ENCODE peak calls at places on chromosomes 12 and 14, in five cellular contexts. Z, X, W, R and U are unnamed samples.

GRCh38 chr12:47987411-47988072 is 16.7 kb downstream of the COL2A1 start:
- DNase-seq in Z (no peak), X (no peak), W (no peak), R (no peak), U (no peak)

GRCh38 chr12:62006076-62006732 is 254.0 kb upstream of the USP15 start:
- DNase-seq in Z (peak; percentile 28), X (peak; percentile 40), W (no peak), R (no peak), U (peak; percentile 23)

GRCh38 chr14:100448376-100448775 is 125.2 kb downstream of the SLC25A47 start:
- DNase-seq in Z (no peak), X (no peak), W (no peak), R (no peak), U (no peak)

GRCh38 chr14:67265131-67265530 is 23.9 kb downstream of the PALS1 start:
- DNase-seq in Z (no peak), X (no peak), W (no peak), R (no peak), U (no peak)

GRCh38 chr12:14911131-14911530 is 25.5 kb upstream of the MGP start:
- DNase-seq in Z (no peak), X (no peak), W (no peak), R (no peak), U (no peak)

GRCh38 chr12:45050751-45051489 is at the start of gene DBX2:
- DNase-seq in Z (no peak), X (no peak), W (no peak), R (no peak), U (peak; percentile 23)

GRCh38 chr14:26217778-26218177 is 380.1 kb downstream of the NOVA1 start:
- DNase-seq in Z (no peak), X (no peak), W (no peak), R (no peak), U (no peak)

GRCh38 chr14:21537088-21537424 is 10.9 kb upstream of the SALL2 start:
- DNase-seq in Z (no peak), X (no peak), W (no peak), R (no peak), U (no peak)

GRCh38 chr12:119840617-119841016 is 36.5 kb downstream of the CIT start:
- DNase-seq in Z (no peak), X (no peak), W (no peak), R (no peak), U (no peak)

GRCh38 chr14:70921669-70922068 is 14.4 kb downstream of the PCNX1 start:
- DNase-seq in Z (no peak), X (no peak), W (no peak), R (no peak), U (no peak)

GRCh38 chr12:51846911-51847829 is 1.3 kb downstream of the FIGNL2 start:
- DNase-seq in Z (peak; percentile 62), X (peak; percentile 46), W (no peak), R (no peak), U (peak; percentile 64)

GRCh38 chr12:92294676-92295440 is 149.2 kb upstream of the BTG1 start:
- DNase-seq in Z (no peak), X (no peak), W (no peak), R (no peak), U (no peak)

GRCh38 chr14:20866194-20866593 is 25.0 kb upstream of the RNASE3 start:
- DNase-seq in Z (no peak), X (no peak), W (no peak), R (no peak), U (no peak)

GRCh38 chr14:36052681-36053080 is 123.8 kb downstream of the PTCSC3 start:
- DNase-seq in Z (no peak), X (no peak), W (no peak), R (no peak), U (no peak)

GRCh38 chr12:85564786-85565185 is 271.4 kb downstream of the RASSF9 start:
- DNase-seq in Z (no peak), X (no peak), W (no peak), R (no peak), U (no peak)

GRCh38 chr14:74647834-74648361 is 35.9 kb upstream of the LTBP2 start:
- DNase-seq in Z (no peak), X (no peak), W (no peak), R (no peak), U (no peak)

GRCh38 chr12:6828671-6829531 is 694 bp downstream of the P3H3 start:
- DNase-seq in Z (no peak), X (peak; percentile 72), W (no peak), R (no peak), U (peak; percentile 72)

GRCh38 chr12:6826125-6826733 is 2.0 kb upstream of the P3H3 start:
- DNase-seq in Z (no peak), X (no peak), W (no peak), R (no peak), U (no peak)

GRCh38 chr12:6826734-6827436 is 1.3 kb upstream of the P3H3 start:
- DNase-seq in Z (no peak), X (no peak), W (no peak), R (no peak), U (no peak)

GRCh38 chr12:6827982-6828670 is at the start of gene P3H3:
- DNase-seq in Z (peak; percentile 65), X (peak; percentile 49), W (no peak), R (no peak), U (peak; percentile 53)

DNA sequence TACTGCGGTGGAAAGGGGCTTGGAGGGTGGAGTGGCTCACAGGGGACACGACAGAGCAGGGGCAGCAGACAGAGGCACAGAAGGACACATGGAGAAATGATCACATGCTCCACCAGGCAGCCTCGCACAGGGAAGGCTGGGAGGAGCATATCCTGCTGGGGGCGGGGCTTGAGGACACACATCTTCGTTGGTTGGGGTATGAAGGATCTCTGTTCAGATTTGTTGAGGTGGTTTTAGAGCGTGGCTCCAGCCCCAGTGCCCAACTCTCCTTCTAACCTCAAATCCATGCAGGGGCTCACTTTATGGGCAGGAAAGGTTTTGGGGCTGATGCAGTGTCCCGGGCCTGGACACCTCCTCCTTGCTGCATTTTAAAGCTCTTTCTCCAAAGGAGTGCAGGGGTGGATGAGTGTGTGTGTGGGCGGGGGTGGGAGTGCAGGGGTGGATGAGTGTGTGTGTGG is 741 bp upstream of the P3H3 start:
- DNase-seq in Z (peak; percentile 96), X (peak; percentile 53), W (no peak), R (no peak), U (peak; percentile 89)
- TF ChIP-seq MAX in Z (peak; percentile 72), X (peak; percentile 34), W (peak; percentile 85), R (no peak), U (peak; percentile 55)

GRCh38 chr12:6047249-6048227 is 76.9 kb downstream of the VWF start:
- DNase-seq in Z (no peak), X (no peak), W (no peak), R (no peak), U (no peak)
- TF ChIP-seq MAX in Z (no peak), X (no peak), W (no peak), R (no peak), U (no peak)

GRCh38 chr14:23521785-23522640 is 29.6 kb downstream of the ZFHX2 start:
- DNase-seq in Z (no peak), X (no peak), W (no peak), R (no peak), U (no peak)

GRCh38 chr14:23522643-23523198 is 28.8 kb downstream of the ZFHX2 start:
- DNase-seq in Z (no peak), X (no peak), W (no peak), R (no peak), U (no peak)

GRCh38 chr14:23520899-23521521 is 30.6 kb downstream of the ZFHX2 start:
- DNase-seq in Z (no peak), X (no peak), W (no peak), R (no peak), U (no peak)

GRCh38 chr14:23517650-23518329 is 33.8 kb downstream of the ZFHX2 start:
- DNase-seq in Z (no peak), X (no peak), W (no peak), R (no peak), U (no peak)

GRCh38 chr14:23518716-23519115 is 32.8 kb downstream of the ZFHX2 start:
- DNase-seq in Z (no peak), X (no peak), W (no peak), R (no peak), U (no peak)
- TF ChIP-seq MAX in Z (no peak), X (no peak), W (no peak), R (no peak), U (no peak)

DNA sequence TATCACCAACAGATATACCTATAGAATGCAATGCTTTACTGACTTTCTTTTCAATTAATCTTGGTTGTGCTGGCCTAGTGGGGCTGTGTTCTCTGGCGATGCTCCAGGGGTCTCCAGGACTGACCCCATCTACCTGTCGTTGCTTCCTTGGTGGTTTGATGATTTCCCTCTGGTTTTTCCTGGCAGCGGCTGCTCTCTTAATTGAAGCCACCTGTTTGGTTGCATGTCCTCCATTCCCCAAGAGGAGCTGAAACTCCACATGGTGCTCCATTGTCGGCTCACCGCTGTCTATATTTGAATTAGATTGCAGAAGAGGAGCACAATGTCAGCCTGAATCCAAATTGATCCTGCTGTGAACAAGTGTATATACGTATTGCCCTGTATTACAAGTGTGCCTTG is 7.1 kb upstream of the IFNG-AS1 start:
- DNase-seq in Z (no peak), X (no peak), W (no peak), R (no peak), U (no peak)
- TF ChIP-seq MAX in Z (no peak), X (no peak), W (no peak), R (no peak), U (no peak)

DNA sequence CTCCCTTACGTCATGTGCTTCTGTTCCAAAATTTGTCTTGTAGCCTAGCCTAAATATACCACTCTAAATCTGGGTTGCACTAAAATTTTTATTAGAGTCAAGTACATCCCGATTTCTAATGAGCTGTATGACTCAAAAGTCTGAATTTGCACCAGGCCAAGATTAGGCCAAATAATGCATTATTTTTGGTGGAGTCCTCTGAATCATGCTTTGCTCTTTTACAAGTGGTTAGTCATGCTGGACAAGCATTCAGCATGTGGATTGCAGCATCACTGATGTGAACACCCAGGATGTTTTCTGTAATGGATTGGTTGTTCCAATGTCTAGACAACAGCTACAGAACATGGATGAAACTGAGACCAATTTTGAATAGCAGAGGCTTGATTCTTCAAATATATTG is 23.7 kb downstream of the HEBP1 start:
- DNase-seq in Z (peak; percentile 65), X (no peak), W (no peak), R (no peak), U (no peak)
- TF ChIP-seq MAX in Z (peak; percentile 56), X (no peak), W (no peak), R (no peak), U (no peak)

GRCh38 chr14:96756745-96757144 is 40.4 kb upstream of the VRK1 start:
- DNase-seq in Z (no peak), X (peak; percentile 26), W (no peak), R (no peak), U (no peak)

GRCh38 chr14:96764012-96764411 is 33.2 kb upstream of the VRK1 start:
- DNase-seq in Z (no peak), X (no peak), W (no peak), R (no peak), U (no peak)

GRCh38 chr14:96761066-96761465 is 36.1 kb upstream of the VRK1 start:
- DNase-seq in Z (no peak), X (no peak), W (no peak), R (no peak), U (no peak)

GRCh38 chr14:96757456-96757855 is 39.7 kb upstream of the VRK1 start:
- DNase-seq in Z (no peak), X (no peak), W (no peak), R (no peak), U (no peak)

DNA sequence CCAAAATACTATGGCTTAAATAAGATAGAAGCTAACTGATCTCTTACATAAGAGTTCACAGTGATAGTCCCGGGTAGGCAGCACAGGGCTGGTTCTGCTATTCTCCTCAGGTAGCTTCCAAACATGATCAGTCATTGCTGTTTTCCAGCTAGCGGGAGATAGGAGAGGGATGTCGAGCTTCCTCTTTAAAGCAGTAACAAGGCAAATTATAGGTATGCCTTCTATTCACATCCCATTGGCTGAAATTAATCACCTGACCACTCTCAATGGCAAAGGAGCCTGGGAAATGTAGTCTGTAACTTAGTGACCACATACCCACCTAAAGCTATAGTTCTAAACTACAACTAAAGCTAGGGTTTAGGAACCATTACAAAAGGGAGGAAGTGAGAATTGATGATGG is 34.5 kb upstream of the VRK1 start:
- DNase-seq in Z (peak; percentile 80), X (peak; percentile 90), W (peak; percentile 15), R (peak; percentile 65), U (no peak)
- TF ChIP-seq MAX in Z (no peak), X (no peak), W (no peak), R (no peak), U (no peak)